ENCODE peak calls at places on chromosomes 3 and 15, in nine cellular contexts. D is H4, L is HS-27A, E is GM13976, W is NCI-H524 treated with DMSO at 0.1 percent for 48 hours, H is posterior vena cava, A is frontal cortex, N is HepG2, B is HT1080. S is an unnamed sample.

GRCh38 chr3:178443634-178444033 is 92.6 kb upstream of the KCNMB2 start:
- DNase-seq in D (no peak), L (no peak), E (no peak), W (no peak), H (no peak), A (no peak), N (no peak), B (no peak), S (no peak)

GRCh38 chr3:45343947-45344346 is 44.4 kb upstream of the LARS2 start:
- DNase-seq in D (no peak), L (no peak), E (no peak), W (no peak), H (no peak), A (no peak), N (peak), B (peak), S (no peak)

GRCh38 chr3:36729204-36730056 is 34.9 kb downstream of the DCLK3 start:
- DNase-seq in D (peak), L (no peak), E (peak), W (peak), H (no peak), A (peak), N (peak), B (peak), S (no peak)

GRCh38 chr3:63343674-63344073 is 65.6 kb downstream of the SYNPR start:
- DNase-seq in D (peak), L (peak), E (no peak), W (peak), H (peak), A (peak), N (peak), B (peak), S (no peak)

GRCh38 chr15:95737051-95737450 is 593.4 kb upstream of the NR2F2 start:
- DNase-seq in D (no peak), L (no peak), E (no peak), W (no peak), H (no peak), A (no peak), N (no peak), B (no peak), S (no peak)

GRCh38 chr3:20561166-20561565 is 375.2 kb upstream of the SGO1 start:
- DNase-seq in D (no peak), L (no peak), E (no peak), W (no peak), H (no peak), A (no peak), N (no peak), B (no peak), S (no peak)

GRCh38 chr3:171748341-171748918 is 61.9 kb downstream of the PLD1 start:
- DNase-seq in D (no peak), L (no peak), E (no peak), W (no peak), H (no peak), A (no peak), N (no peak), B (no peak), S (no peak)

GRCh38 chr15:40330368-40330836 is 6.9 kb downstream of the INAFM2 start:
- DNase-seq in D (no peak), L (no peak), E (no peak), W (peak), H (peak), A (no peak), N (no peak), B (no peak), S (no peak)

GRCh38 chr3:70832035-70832795 is 519.8 kb upstream of the MDFIC2 start:
- DNase-seq in D (peak), L (peak), E (no peak), W (no peak), H (peak), A (no peak), N (no peak), B (peak), S (no peak)

GRCh38 chr3:52345521-52346110 is 29.5 kb downstream of the DNAH1 start:
- DNase-seq in D (no peak), L (no peak), E (no peak), W (no peak), H (no peak), A (no peak), N (no peak), B (no peak), S (no peak)

GRCh38 chr3:129310111-129310601 is 31.5 kb downstream of the HMCES start:
- DNase-seq in D (no peak), L (no peak), E (peak), W (no peak), H (no peak), A (no peak), N (peak), B (no peak), S (no peak)

GRCh38 chr3:160801386-160802118 is 45.5 kb downstream of the PPM1L start:
- DNase-seq in D (peak), L (no peak), E (peak), W (no peak), H (no peak), A (no peak), N (no peak), B (peak), S (no peak)

GRCh38 chr3:132544130-132544529 is 52.9 kb upstream of the ACKR4 start:
- DNase-seq in D (no peak), L (no peak), E (no peak), W (no peak), H (no peak), A (no peak), N (no peak), B (no peak), S (no peak)

GRCh38 chr3:85476891-85477495 is 518.2 kb downstream of the CADM2 start:
- DNase-seq in D (no peak), L (no peak), E (no peak), W (no peak), H (no peak), A (no peak), N (no peak), B (no peak), S (no peak)

S was measured in progenitor cell of endocrine pancreas.